ENCODE peak calls at places on chromosome 17, in four cellular contexts. One of them, this sample, is unnamed.

GRCh38 chr17:27896656-27897055 is 3.5 kb upstream of the LYRM9 start:
- DNase-seq in ovary: no peak
- DNase-seq in neural crest cell: no peak
- DNase-seq in HL-60: no peak
- DNase-seq in this sample: no peak

GRCh38 chr17:13230908-13231307 is 213.1 kb upstream of the ELAC2 start:
- DNase-seq in neural crest cell: no peak
- DNase-seq in ovary: no peak
- DNase-seq in HL-60: no peak
- DNase-seq in this sample: no peak

GRCh38 chr17:38577244-38577643 is 28.5 kb downstream of the SRCIN1 start:
- DNase-seq in HL-60: no peak
- DNase-seq in neural crest cell: no peak
- DNase-seq in ovary: no peak
- DNase-seq in this sample: no peak

GRCh38 chr17:68422821-68423220 is 34.5 kb downstream of the WIPI1 start:
- DNase-seq in ovary: no peak
- DNase-seq in HL-60: no peak
- DNase-seq in neural crest cell: no peak
- DNase-seq in this sample: no peak

GRCh38 chr17:13374203-13375143 is 227.3 kb downstream of the HS3ST3A1 start:
- DNase-seq in ovary: no peak
- DNase-seq in neural crest cell: no peak
- DNase-seq in HL-60: no peak
- DNase-seq in this sample: no peak

GRCh38 chr17:28985950-28986713 is 19.7 kb downstream of the SEZ6 start:
- DNase-seq in neural crest cell: no peak
- DNase-seq in ovary: no peak
- DNase-seq in HL-60: no peak
- DNase-seq in this sample: no peak

GRCh38 chr17:29616300-29617048 is 6.2 kb downstream of the CORO6 start:
- DNase-seq in HL-60: no peak
- DNase-seq in neural crest cell: no peak
- DNase-seq in ovary: no peak
- DNase-seq in this sample: no peak

GRCh38 chr17:48894886-48895285 is 2.3 kb downstream of the ATP5MC1 start:
- DNase-seq in neural crest cell: no peak
- DNase-seq in ovary: no peak
- DNase-seq in HL-60: no peak
- DNase-seq in this sample: no peak

GRCh38 chr17:60579090-60579489 is 20.9 kb upstream of the PPM1D start:
- DNase-seq in neural crest cell: no peak
- DNase-seq in HL-60: no peak
- DNase-seq in ovary: no peak
- DNase-seq in this sample: peak; percentile 28

GRCh38 chr17:67067571-67068517 is 23.5 kb downstream of the CACNG1 start:
- DNase-seq in neural crest cell: no peak
- DNase-seq in ovary: no peak
- DNase-seq in HL-60: no peak
- DNase-seq in this sample: no peak

GRCh38 chr17:54899721-54900456 is 763 bp upstream of the TOM1L1 start:
- DNase-seq in HL-60: no peak
- DNase-seq in ovary: no peak
- DNase-seq in neural crest cell: peak; percentile 2
- DNase-seq in this sample: no peak

GRCh38 chr17:40309031-40309937 is at the start of gene RARA:
- DNase-seq in ovary: peak; percentile 55
- DNase-seq in HL-60: no peak
- DNase-seq in neural crest cell: peak; percentile 50
- DNase-seq in this sample: no peak

GRCh38 chr17:66964930-66965800 is 658 bp downstream of the CACNG4 start:
- DNase-seq in HL-60: no peak
- DNase-seq in ovary: no peak
- DNase-seq in neural crest cell: peak; percentile 52
- DNase-seq in this sample: no peak

GRCh38 chr17:57539528-57540301 is 205.4 kb downstream of the CCDC182 start:
- DNase-seq in ovary: no peak
- DNase-seq in HL-60: no peak
- DNase-seq in neural crest cell: no peak
- DNase-seq in this sample: no peak

GRCh38 chr17:80820331-80820730 is 171.3 kb upstream of the CHMP6 start:
- DNase-seq in ovary: no peak
- DNase-seq in HL-60: no peak
- DNase-seq in neural crest cell: no peak
- DNase-seq in this sample: no peak

GRCh38 chr17:27797390-27798091 is 2.8 kb downstream of the NOS2 start:
- DNase-seq in HL-60: no peak
- DNase-seq in ovary: no peak
- DNase-seq in neural crest cell: no peak
- DNase-seq in this sample: no peak

GRCh38 chr17:3983945-3984484 is 19.8 kb upstream of the ATP2A3 start:
- DNase-seq in ovary: no peak
- DNase-seq in HL-60: no peak
- DNase-seq in neural crest cell: no peak
- DNase-seq in this sample: no peak

GRCh38 chr17:6305613-6306360 is 129.1 kb downstream of the AIPL1 start:
- DNase-seq in ovary: no peak
- DNase-seq in HL-60: no peak
- DNase-seq in neural crest cell: no peak
- DNase-seq in this sample: no peak

GRCh38 chr17:33892677-33893076 is 362.4 kb upstream of the CCL2 start:
- DNase-seq in ovary: no peak
- DNase-seq in HL-60: no peak
- DNase-seq in neural crest cell: no peak
- DNase-seq in this sample: no peak

GRCh38 chr17:29980261-29980660 is 38.8 kb downstream of the EFCAB5 start:
- DNase-seq in HL-60: no peak
- DNase-seq in neural crest cell: no peak
- DNase-seq in ovary: no peak
- DNase-seq in this sample: no peak

GRCh38 chr17:9833922-9834321 is 8.2 kb downstream of the GLP2R start:
- DNase-seq in HL-60: no peak
- DNase-seq in neural crest cell: no peak
- DNase-seq in ovary: no peak
- DNase-seq in this sample: no peak

GRCh38 chr17:51876986-51877385 is 281.5 kb downstream of the CA10 start:
- DNase-seq in HL-60: no peak
- DNase-seq in ovary: no peak
- DNase-seq in neural crest cell: no peak
- DNase-seq in this sample: no peak

GRCh38 chr17:59783221-59784016 is 76.0 kb downstream of the VMP1 start:
- DNase-seq in neural crest cell: no peak
- DNase-seq in HL-60: no peak
- DNase-seq in ovary: no peak
- DNase-seq in this sample: peak; percentile 48

DNA sequence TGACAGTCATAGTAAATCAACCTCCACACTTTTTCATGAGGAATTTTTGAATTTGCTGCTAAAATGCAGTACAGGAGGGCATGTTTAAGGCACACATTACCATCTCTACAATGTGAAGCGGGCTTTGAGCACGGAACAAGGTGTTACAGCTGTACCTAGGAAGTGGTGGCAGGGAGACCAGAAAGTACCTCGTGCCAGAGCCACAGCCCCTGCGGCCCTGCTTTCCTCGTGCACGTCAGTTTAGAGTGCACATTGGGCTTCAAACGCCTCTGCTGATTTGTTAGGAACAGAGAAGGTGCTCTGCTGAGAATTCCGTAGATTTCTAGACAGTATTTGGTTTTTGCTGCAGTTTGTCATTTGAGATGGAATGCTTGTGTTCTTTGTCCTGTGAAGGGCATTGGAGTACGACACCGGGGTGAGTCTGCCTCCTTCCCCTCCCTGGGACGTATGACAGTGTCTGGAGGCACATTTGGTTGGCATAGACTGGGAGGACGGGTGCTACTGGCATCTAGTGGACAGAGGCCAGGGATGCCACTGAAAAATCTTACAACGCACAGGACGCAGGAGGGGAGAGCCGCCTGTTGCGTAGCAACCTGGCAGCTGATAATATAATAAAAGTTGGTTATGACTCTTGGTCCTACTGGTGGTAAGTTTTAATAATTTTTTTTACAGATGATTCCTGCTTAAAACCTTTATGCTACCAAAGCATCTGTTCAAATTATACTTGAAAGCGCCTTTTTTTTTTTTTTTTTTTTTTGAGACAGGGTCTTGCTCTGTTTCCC is 9.1 kb downstream of the FOXK2 start:
- DNase-seq in ovary: peak; percentile 44
- DNase-seq in neural crest cell: no peak
- DNase-seq in HL-60: no peak
- DNase-seq in this sample: peak; percentile 53
- TF ChIP-seq CTCF in ovary: no peak
- TF ChIP-seq CTCF in neural crest cell: peak; percentile 37
- TF ChIP-seq CTCF in HL-60: peak; percentile 3
- TF ChIP-seq CTCF in this sample: peak; percentile 59

GRCh38 chr17:2421315-2422147 is 20.7 kb upstream of the MNT start:
- DNase-seq in HL-60: no peak
- DNase-seq in ovary: peak; percentile 57
- DNase-seq in neural crest cell: no peak
- DNase-seq in this sample: no peak
- TF ChIP-seq CTCF in HL-60: no peak
- TF ChIP-seq CTCF in ovary: no peak
- TF ChIP-seq CTCF in neural crest cell: peak; percentile 38
- TF ChIP-seq CTCF in this sample: peak; percentile 44

DNA sequence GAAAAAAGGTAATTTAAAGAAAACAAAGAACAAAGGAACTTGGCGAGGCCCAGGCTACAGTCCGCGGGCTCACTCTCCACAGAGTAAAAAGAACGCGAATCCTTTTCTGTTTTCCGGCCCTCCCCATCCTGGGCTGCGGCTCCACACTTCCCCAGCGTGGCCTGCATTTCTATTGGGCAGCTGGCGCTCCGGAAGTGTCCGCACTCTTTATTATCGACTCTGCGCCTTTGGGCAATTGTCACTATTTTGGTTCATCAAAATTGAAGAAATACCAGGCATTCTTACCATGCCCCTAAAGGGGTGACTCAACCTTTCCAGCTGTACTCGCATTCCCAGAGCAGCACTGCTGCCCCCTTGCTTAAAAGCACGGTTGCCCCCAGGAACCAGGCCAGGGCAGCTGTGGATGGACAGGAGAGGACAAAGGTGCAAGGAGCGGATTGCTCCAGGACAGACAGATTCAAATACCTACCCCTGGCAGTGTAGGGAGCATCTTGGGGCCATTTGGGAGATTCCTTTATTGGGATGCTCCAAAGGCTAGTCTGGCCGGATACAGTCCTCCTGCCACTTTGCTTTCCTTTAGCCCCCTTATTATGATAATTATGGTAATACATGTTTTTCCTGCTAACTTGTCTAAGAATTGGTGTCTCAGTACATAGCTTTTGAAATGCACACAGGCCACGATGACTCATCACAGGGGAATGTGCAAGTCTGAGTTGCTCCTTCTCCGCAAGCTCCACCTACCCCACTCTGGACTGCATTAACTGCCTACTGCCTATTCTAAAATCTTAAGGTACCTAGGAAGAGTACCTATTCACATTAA is 985 bp upstream of the SLFN12 start:
- DNase-seq in HL-60: peak; percentile 54
- DNase-seq in neural crest cell: no peak
- DNase-seq in ovary: peak; percentile 83
- DNase-seq in this sample: peak; percentile 99
- TF ChIP-seq CTCF in HL-60: no peak
- TF ChIP-seq CTCF in neural crest cell: peak; percentile 20
- TF ChIP-seq CTCF in ovary: no peak
- TF ChIP-seq CTCF in this sample: peak; percentile 67

GRCh38 chr17:73648543-73648820 is 4.2 kb upstream of the SDK2 start:
- DNase-seq in HL-60: no peak
- DNase-seq in ovary: no peak
- DNase-seq in neural crest cell: no peak
- DNase-seq in this sample: no peak

GRCh38 chr17:73648974-73649373 is 4.7 kb upstream of the SDK2 start:
- DNase-seq in HL-60: no peak
- DNase-seq in neural crest cell: no peak
- DNase-seq in ovary: no peak
- DNase-seq in this sample: no peak

GRCh38 chr17:73650617-73651200 is 6.5 kb upstream of the SDK2 start:
- DNase-seq in HL-60: no peak
- DNase-seq in ovary: no peak
- DNase-seq in neural crest cell: no peak
- DNase-seq in this sample: no peak

GRCh38 chr17:73647767-73648542 is 3.7 kb upstream of the SDK2 start:
- DNase-seq in HL-60: no peak
- DNase-seq in ovary: no peak
- DNase-seq in neural crest cell: no peak
- DNase-seq in this sample: no peak

DNA sequence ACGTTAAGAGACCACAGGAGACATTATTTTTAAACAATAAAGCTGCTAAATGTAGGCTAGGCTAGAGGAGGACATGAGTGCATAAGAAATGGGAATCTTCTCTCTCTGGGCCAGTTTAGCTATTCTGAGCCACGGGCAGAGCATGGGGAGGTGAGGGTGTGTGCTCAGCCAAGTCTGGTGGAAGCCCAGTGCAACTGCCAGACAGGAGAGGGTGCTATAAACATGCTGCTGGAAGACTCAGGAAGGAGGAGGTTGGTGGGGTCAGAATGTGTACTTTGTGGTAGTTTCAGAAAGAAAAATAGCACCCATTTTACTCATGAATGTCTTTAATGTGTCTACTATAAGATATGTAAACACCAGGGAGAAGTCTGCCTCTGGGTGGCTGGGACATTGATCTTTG is 5.9 kb upstream of the SDK2 start:
- DNase-seq in neural crest cell: no peak
- DNase-seq in ovary: no peak
- DNase-seq in HL-60: no peak
- DNase-seq in this sample: no peak
- TF ChIP-seq CTCF in neural crest cell: peak; percentile 50
- TF ChIP-seq CTCF in ovary: no peak
- TF ChIP-seq CTCF in HL-60: peak; percentile 57
- TF ChIP-seq CTCF in this sample: no peak

DNA sequence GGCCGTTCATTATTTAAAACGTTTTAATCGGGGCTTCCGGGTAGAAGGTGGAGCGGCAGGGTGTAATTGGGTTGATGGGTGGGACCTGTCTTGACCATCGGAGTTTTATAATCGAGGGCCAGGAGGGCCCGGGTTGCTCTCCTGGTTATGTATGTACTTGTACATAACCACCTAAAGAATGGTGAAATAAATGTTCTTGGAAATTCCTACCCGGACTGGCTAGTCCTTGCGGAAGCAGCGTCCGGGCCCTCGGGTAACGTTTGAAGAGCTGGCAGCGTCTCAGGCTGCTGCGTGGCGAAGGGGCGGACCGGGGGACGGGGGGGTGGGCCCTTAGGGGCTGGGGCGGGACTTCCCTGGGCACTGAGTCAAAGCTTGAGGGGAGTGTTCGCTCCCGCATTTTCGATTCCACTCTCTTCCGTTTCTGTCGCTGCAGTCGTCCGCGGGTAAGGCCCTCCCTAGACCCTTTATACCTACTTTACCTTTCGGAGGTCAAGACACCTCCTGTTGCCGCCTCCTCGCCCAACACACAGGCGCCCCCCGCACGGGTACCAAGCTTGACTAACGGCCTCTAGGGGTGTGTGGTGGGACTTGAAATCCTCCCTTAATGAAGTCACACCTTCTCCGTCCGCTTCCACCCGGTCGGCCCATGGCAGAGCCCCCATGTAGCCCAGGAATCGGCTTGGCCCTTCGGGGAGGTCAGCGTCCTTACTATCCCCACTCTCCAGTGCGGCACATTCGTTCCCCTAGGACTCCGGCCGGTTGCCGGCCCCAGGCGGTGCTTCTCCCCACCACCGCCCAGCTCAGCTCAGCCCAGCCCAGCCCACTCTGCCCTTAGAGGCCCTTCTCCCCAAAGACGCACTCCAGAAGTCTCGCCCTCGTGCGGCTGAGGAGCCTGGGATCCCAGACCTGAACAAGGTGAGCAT is at the start of gene TMEM106A:
- DNase-seq in HL-60: no peak
- DNase-seq in neural crest cell: peak; percentile 36
- DNase-seq in ovary: peak; percentile 83
- DNase-seq in this sample: peak; percentile 80
- TF ChIP-seq CTCF in HL-60: no peak
- TF ChIP-seq CTCF in neural crest cell: peak; percentile 46
- TF ChIP-seq CTCF in ovary: peak; percentile 48
- TF ChIP-seq CTCF in this sample: peak; percentile 52

This sample was measured in HFFc6.